ENCODE peak calls at places on chromosomes 7 and 10, in six cellular contexts. E is A549, Y is foreskin keratinocyte, I is astrocyte, A is endodermal cell, L is fibroblast of lung. U is an unnamed sample.
A peak's percentile ranks its signal among the peaks of the same experiment; 100 is the strongest.

GRCh38 chr7:158957921-158958471 is 101.6 kb downstream of the DYNC2I1 start:
- DNase-seq in E (no peak), Y (no peak), I (no peak), A (peak; percentile 61), L (no peak), U (peak; percentile 33)

GRCh38 chr7:97871659-97872024 is 566 bp downstream of the ASNS start:
- DNase-seq in E (no peak), Y (peak; percentile 1), I (no peak), A (no peak), L (no peak), U (no peak)

GRCh38 chr7:121744877-121745276 is 128.1 kb upstream of the PTPRZ1 start:
- DNase-seq in E (no peak), Y (peak; percentile 5), I (no peak), A (no peak), L (no peak), U (no peak)

GRCh38 chr7:120961638-120962173 is 11.1 kb downstream of the ING3 start:
- DNase-seq in E (no peak), Y (no peak), I (no peak), A (no peak), L (no peak), U (no peak)

GRCh38 chr10:42638053-42638820 is at the start of gene ZNF33B:
- DNase-seq in E (peak; percentile 98), Y (peak; percentile 92), I (peak; percentile 84), A (peak; percentile 98), L (peak; percentile 89), U (peak; percentile 92)

GRCh38 chr7:78873117-78873516 is 580.4 kb downstream of the MAGI2 start:
- DNase-seq in E (no peak), Y (no peak), I (no peak), A (peak; percentile 80), L (no peak), U (no peak)

GRCh38 chr7:116034411-116034810 is 3.8 kb upstream of the TFEC start:
- DNase-seq in E (no peak), Y (no peak), I (no peak), A (no peak), L (no peak), U (no peak)

GRCh38 chr10:3776796-3777571 is 8.0 kb downstream of the KLF6 start:
- DNase-seq in E (peak; percentile 75), Y (no peak), I (peak; percentile 96), A (peak; percentile 51), L (peak; percentile 98), U (peak; percentile 84)

GRCh38 chr10:110568055-110568735 is 700 bp downstream of the SMC3 start:
- DNase-seq in E (peak; percentile 38), Y (no peak), I (no peak), A (peak; percentile 82), L (peak; percentile 27), U (no peak)

GRCh38 chr10:113959383-113959760 is 84.3 kb upstream of the ADRB1 start:
- DNase-seq in E (peak; percentile 45), Y (no peak), I (no peak), A (no peak), L (no peak), U (no peak)

GRCh38 chr7:15131661-15132060 is 229.1 kb upstream of the DGKB start:
- DNase-seq in E (no peak), Y (no peak), I (no peak), A (no peak), L (peak; percentile 14), U (no peak)

GRCh38 chr7:35817181-35817580 is 16.3 kb downstream of the SEPTIN7 start:
- DNase-seq in E (no peak), Y (no peak), I (no peak), A (no peak), L (no peak), U (no peak)

GRCh38 chr7:42046483-42046882 is 190.5 kb downstream of the GLI3 start:
- DNase-seq in E (no peak), Y (no peak), I (peak; percentile 72), A (no peak), L (peak; percentile 77), U (no peak)

GRCh38 chr7:120742370-120742769 is 115.6 kb downstream of the TSPAN12 start:
- DNase-seq in E (no peak), Y (no peak), I (no peak), A (no peak), L (no peak), U (no peak)

GRCh38 chr10:102401735-102402511 is 6.4 kb downstream of the NFKB2 start:
- DNase-seq in E (peak; percentile 70), Y (peak; percentile 80), I (peak; percentile 39), A (peak; percentile 72), L (peak; percentile 62), U (no peak)
- H3K27ac ChIP-seq in E (peak overlapping the region; percentile 78), Y (no peak overlapping the region), I (no peak overlapping the region), A (no peak overlapping the region), L (no peak overlapping the region), U (no peak overlapping the region)

DNA sequence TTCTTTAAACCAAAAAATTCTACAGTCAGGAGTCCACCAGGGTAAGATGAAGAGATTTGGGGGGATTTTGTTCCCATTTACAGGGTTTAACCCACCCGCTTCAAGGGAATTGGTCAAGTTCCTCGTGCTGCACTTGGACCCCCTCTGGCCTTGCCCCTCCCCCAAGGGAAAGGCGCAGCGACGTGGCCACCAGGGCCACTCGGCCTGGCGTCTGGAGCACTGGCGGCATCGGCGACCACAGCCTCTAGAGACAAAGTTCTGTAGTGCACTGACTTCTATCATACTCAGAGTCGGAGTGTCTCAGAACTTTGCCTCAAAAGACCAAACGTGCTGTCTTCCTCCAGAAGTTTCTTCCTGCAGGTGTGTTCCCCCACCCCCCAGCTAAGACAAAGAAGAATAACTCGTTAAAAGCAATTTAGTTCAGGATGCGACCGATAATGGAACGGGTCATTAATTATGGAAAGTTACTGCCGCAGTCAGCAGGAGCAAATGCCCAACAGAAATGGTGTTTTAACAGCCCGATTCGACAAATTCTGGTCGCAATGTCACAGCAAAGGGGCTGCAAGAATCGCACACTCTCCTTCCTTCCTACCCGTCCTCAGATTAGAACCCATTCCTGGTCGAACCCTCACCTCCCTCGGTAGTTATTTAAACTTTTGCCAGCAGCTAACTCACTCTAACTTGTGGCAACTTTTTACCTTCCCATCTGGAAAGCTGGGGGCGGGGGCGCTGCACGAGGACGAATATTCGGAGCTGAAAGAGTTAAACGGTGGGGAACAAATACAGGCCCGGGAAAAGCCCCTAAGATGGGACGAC is 202.1 kb upstream of the NFE2L3 start:
- DNase-seq in E (no peak), Y (no peak), I (no peak), A (peak; percentile 83), L (no peak), U (no peak)
- H3K4me1 ChIP-seq in E (peaks cover 8% of the 10 kb centered on the region), Y (peaks cover 9% of the 10 kb centered on the region), I (no peaks in the 10 kb centered on the region), A (peaks cover 6% of the 10 kb centered on the region), L (no peaks in the 10 kb centered on the region), U (peaks cover 14% of the 10 kb centered on the region)

GRCh38 chr7:128910569-128910945 is at the start of gene KCP:
- DNase-seq in E (no peak), Y (no peak), I (no peak), A (peak; percentile 89), L (no peak), U (no peak)
- H3K27ac ChIP-seq in E (no peak within 1 kb of the TSS), Y (no peak within 1 kb of the TSS), I (no peak within 1 kb of the TSS), A (no peak within 1 kb of the TSS), L (no peak within 1 kb of the TSS), U (no peak within 1 kb of the TSS)

GRCh38 chr7:155919400-155920067 is 107.3 kb upstream of the SHH start:
- DNase-seq in E (no peak), Y (no peak), I (no peak), A (no peak), L (peak; percentile 21), U (no peak)
- H3K4me1 ChIP-seq in E (peaks cover 36% of the 10 kb centered on the region), Y (peaks cover 3% of the 10 kb centered on the region), I (peaks cover 23% of the 10 kb centered on the region), A (no peaks in the 10 kb centered on the region), L (peaks cover 6% of the 10 kb centered on the region), U (no peaks in the 10 kb centered on the region)

GRCh38 chr10:126398383-126398743 is 10.1 kb upstream of the ADAM12 start:
- DNase-seq in E (no peak), Y (no peak), I (no peak), A (no peak), L (no peak), U (no peak)

GRCh38 chr10:126397640-126398382 is 9.5 kb upstream of the ADAM12 start:
- DNase-seq in E (peak; percentile 76), Y (peak; percentile 80), I (peak; percentile 100), A (peak; percentile 79), L (peak; percentile 100), U (no peak)

GRCh38 chr10:126400641-126401040 is 12.4 kb upstream of the ADAM12 start:
- DNase-seq in E (no peak), Y (no peak), I (no peak), A (no peak), L (no peak), U (no peak)

GRCh38 chr10:126398924-126399323 is 10.6 kb upstream of the ADAM12 start:
- DNase-seq in E (no peak), Y (no peak), I (no peak), A (no peak), L (peak; percentile 48), U (no peak)

GRCh38 chr10:126397166-126397565 is 8.9 kb upstream of the ADAM12 start:
- DNase-seq in E (no peak), Y (no peak), I (no peak), A (no peak), L (peak; percentile 48), U (no peak)
- H3K27ac ChIP-seq in E (peak overlapping the region; percentile 84), Y (no peak overlapping the region), I (peak overlapping the region; percentile 95), A (no peak overlapping the region), L (peak overlapping the region; percentile 91), U (no peak overlapping the region)